ENCODE peak calls at places on chromosomes 13 and 19, in six cellular contexts. N is HepG2, B is GM12892, U is K562, Y is GM12878, D is H1. X is an unnamed sample.

GRCh38 chr13:95296326-95296939 is 4.8 kb downstream of the ABCC4 start:
- DNase-seq in N (peak), B (no peak), U (no peak), Y (no peak), D (no peak), X (no peak)

GRCh38 chr19:43624933-43625332 is 5.5 kb upstream of the ZNF428 start:
- DNase-seq in N (no peak), B (peak), U (peak), Y (no peak), D (no peak), X (peak)

GRCh38 chr19:18292460-18292809 is 11.0 kb upstream of the JUND start:
- DNase-seq in N (no peak), B (no peak), U (no peak), Y (no peak), D (no peak), X (no peak)

GRCh38 chr19:37007587-37008220 is 70.5 kb upstream of the ZNF420 start:
- DNase-seq in N (no peak), B (no peak), U (peak), Y (no peak), D (peak), X (no peak)

GRCh38 chr19:40687525-40688016 is 2.9 kb downstream of the NUMBL start:
- DNase-seq in N (no peak), B (no peak), U (peak), Y (peak), D (no peak), X (no peak)

GRCh38 chr19:7461841-7462629 is 26.8 kb downstream of the PEX11G start:
- DNase-seq in N (no peak), B (no peak), U (no peak), Y (no peak), D (no peak), X (no peak)

GRCh38 chr13:29578300-29579048 is 17.0 kb downstream of the SLC7A1 start:
- DNase-seq in N (no peak), B (no peak), U (peak), Y (no peak), D (no peak), X (no peak)

GRCh38 chr19:17184381-17184841 is 30.7 kb upstream of the USE1 start:
- DNase-seq in N (no peak), B (no peak), U (no peak), Y (no peak), D (no peak), X (no peak)

GRCh38 chr19:1752009-1752756 is 1.1 kb upstream of the ONECUT3 start:
- DNase-seq in N (no peak), B (no peak), U (no peak), Y (no peak), D (no peak), X (no peak)

GRCh38 chr19:49390978-49391304 is 2.9 kb downstream of the KASH5 start:
- DNase-seq in N (no peak), B (no peak), U (peak), Y (no peak), D (no peak), X (no peak)

GRCh38 chr13:26679945-26680516 is 80.6 kb downstream of the GPR12 start:
- DNase-seq in N (no peak), B (no peak), U (peak), Y (no peak), D (no peak), X (no peak)

GRCh38 chr19:1470864-1471513 is 8.0 kb downstream of the C19orf25 start:
- DNase-seq in N (no peak), B (no peak), U (no peak), Y (no peak), D (no peak), X (no peak)

GRCh38 chr13:94416454-94417080 is 62.9 kb downstream of the DCT start:
- DNase-seq in N (peak), B (no peak), U (peak), Y (no peak), D (peak), X (no peak)

GRCh38 chr13:79037197-79037596 is 368.9 kb downstream of the RBM26 start:
- DNase-seq in N (no peak), B (no peak), U (no peak), Y (no peak), D (no peak), X (no peak)

GRCh38 chr13:94712812-94713555 is 639 bp upstream of the SOX21 start:
- DNase-seq in N (no peak), B (no peak), U (no peak), Y (no peak), D (no peak), X (no peak)

GRCh38 chr13:99884913-99885312 is 86.7 kb downstream of the ZIC5 start:
- DNase-seq in N (peak), B (no peak), U (no peak), Y (no peak), D (no peak), X (no peak)

GRCh38 chr13:40152145-40152544 is 496.7 kb downstream of the COG6 start:
- DNase-seq in N (no peak), B (no peak), U (no peak), Y (no peak), D (no peak), X (no peak)

GRCh38 chr13:31000889-31001288 is 68.4 kb downstream of the TEX26 start:
- DNase-seq in N (no peak), B (no peak), U (no peak), Y (no peak), D (no peak), X (no peak)

GRCh38 chr13:63774133-63774532 is 2358.5 kb upstream of the PCDH20 start:
- DNase-seq in N (no peak), B (no peak), U (no peak), Y (no peak), D (no peak), X (no peak)

GRCh38 chr19:38528213-38528755 is 89.5 kb downstream of the MAP4K1 start:
- DNase-seq in N (no peak), B (no peak), U (no peak), Y (no peak), D (no peak), X (no peak)

GRCh38 chr19:54172764-54173699 is at the start of gene TMC4:
- DNase-seq in N (no peak), B (no peak), U (peak), Y (no peak), D (no peak), X (no peak)
- TF ChIP-seq POLR2A in N (peak), B (no peak), U (peak), Y (no peak), D (no peak), X (no peak)

GRCh38 chr13:109154546-109154945 is 525.1 kb downstream of the MYO16 start:
- DNase-seq in N (no peak), B (no peak), U (no peak), Y (no peak), D (no peak), X (no peak)
- TF ChIP-seq TAF1 in N (no peak), B (no peak), U (no peak), Y (no peak), D (no peak), X (no peak)

GRCh38 chr19:14566712-14567077 is 5.2 kb downstream of the NDUFB7 start:
- DNase-seq in N (no peak), B (no peak), U (no peak), Y (no peak), D (no peak), X (no peak)
- TF ChIP-seq POLR2AphosphoS5 in N (no peak), B (no peak), U (no peak), Y (no peak), D (no peak), X (no peak)

DNA sequence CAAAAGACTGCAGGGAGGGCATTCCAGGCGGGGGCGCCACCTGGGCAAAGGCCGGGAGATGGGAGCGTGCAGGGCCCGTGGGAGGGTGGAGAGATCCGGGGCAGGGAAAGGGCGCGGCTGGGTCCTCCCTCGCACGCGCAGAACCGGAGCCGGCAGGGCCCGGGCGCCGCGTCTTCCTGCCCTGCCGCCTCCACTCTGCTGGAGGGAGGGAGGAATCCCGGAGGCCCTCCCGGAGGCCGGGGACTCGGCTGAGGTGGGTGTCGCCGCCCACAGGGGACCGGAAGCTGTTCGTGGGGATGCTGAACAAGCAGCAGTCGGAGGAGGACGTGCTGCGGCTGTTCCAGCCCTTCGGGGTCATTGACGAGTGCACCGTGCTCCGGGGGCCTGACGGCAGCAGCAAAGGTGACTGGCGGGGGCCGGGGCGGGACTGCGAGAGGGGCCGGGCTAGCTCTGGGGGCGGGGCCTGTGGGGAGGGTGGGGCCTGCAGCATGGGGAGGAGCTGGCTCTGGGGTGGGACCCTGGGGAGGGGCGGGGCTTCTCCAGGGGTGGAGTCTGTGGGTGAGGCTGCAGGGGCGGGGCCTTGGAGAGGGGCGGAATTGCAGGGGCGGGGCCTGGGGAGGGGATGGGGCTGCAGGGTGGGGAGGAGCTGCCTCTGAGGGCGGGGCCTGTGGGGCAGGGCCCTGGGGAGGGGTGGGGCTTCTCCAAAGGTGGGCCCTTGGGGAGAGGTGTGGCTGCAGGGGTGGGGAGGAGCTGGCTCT is 51.3 kb downstream of the CELF5 start:
- DNase-seq in N (peak), B (peak), U (peak), Y (peak), D (peak), X (peak)
- TF ChIP-seq POLR2A in N (peak), B (no peak), U (peak), Y (peak), D (no peak), X (no peak)

DNA sequence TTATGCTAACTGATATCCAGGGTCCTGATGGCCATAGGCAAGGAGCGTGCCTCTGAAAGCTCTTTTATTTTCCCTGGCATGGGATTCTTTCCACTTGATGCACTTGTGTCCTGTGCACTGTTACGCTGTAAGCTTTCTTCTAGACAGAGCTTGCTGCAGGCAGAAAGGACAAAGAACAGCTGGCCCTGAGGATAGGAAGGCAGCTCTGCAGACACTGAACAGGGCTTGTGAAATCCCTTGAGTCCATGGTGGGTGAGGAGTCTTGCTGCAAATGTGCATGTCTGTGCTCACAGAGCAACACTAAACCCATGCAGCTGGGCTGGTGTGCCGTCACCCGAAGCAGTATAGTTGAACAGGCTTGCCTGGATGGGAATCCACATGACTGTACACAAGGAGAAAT is 126.6 kb downstream of the AKAP11 start:
- DNase-seq in N (no peak), B (no peak), U (no peak), Y (no peak), D (no peak), X (no peak)
- TF ChIP-seq TAF1 in N (no peak), B (no peak), U (no peak), Y (no peak), D (no peak), X (no peak)

GRCh38 chr13:110519506-110519905 is 42.0 kb downstream of the RAB20 start:
- DNase-seq in N (no peak), B (no peak), U (no peak), Y (no peak), D (no peak), X (no peak)

GRCh38 chr13:110518150-110518525 is 43.4 kb downstream of the RAB20 start:
- DNase-seq in N (no peak), B (no peak), U (no peak), Y (no peak), D (no peak), X (no peak)

GRCh38 chr13:110517505-110518149 is 43.9 kb downstream of the RAB20 start:
- DNase-seq in N (no peak), B (no peak), U (no peak), Y (no peak), D (no peak), X (no peak)

GRCh38 chr13:110519046-110519445 is 42.5 kb downstream of the RAB20 start:
- DNase-seq in N (no peak), B (no peak), U (no peak), Y (no peak), D (no peak), X (no peak)

GRCh38 chr13:110518571-110518970 is 43.0 kb downstream of the RAB20 start:
- DNase-seq in N (no peak), B (no peak), U (no peak), Y (no peak), D (no peak), X (no peak)
- TF ChIP-seq POLR2AphosphoS5 in N (no peak), B (no peak), U (no peak), Y (no peak), D (no peak), X (no peak)

GRCh38 chr19:14405758-14406644 is 13.1 kb downstream of the DDX39A start:
- DNase-seq in N (peak), B (peak), U (peak), Y (peak), D (peak), X (peak)
- TF ChIP-seq POLR2A in N (no peak), B (no peak), U (peak), Y (peak), D (no peak), X (no peak)